ENCODE peak calls at places on chromosome X, in nine cellular contexts. V is GM23248, T is thoracic aorta, H is tibial artery, J is psoas muscle, L is SJSA1, C is IMR-90, A is transverse colon, W is neuronal stem cell. I is an unnamed sample.

GRCh38 chrX:75038925-75039324 is 113.7 kb upstream of the NEXMIF start:
- DNase-seq in A (no peak), L (no peak), T (no peak), W (no peak), J (no peak), H (no peak), C (peak; percentile 32), V (peak; percentile 18), I (no peak)

GRCh38 chrX:136200466-136200865 is 50.7 kb downstream of the MAP7D3 start:
- DNase-seq in T (no peak), L (no peak), A (no peak), H (no peak), V (peak; percentile 52), C (peak; percentile 58), W (no peak), J (no peak), I (no peak)

GRCh38 chrX:33001107-33001506 is 210.2 kb downstream of the DMD start:
- DNase-seq in A (no peak), L (no peak), H (no peak), W (no peak), J (no peak), C (no peak), T (no peak), V (no peak), I (no peak)

GRCh38 chrX:10769696-10770619 is 149.6 kb upstream of the MID1 start:
- DNase-seq in H (peak; percentile 24), V (peak; percentile 57), T (no peak), A (no peak), W (peak; percentile 33), J (no peak), C (peak; percentile 61), L (no peak), I (no peak)

GRCh38 chrX:49029876-49030275 is 13.3 kb downstream of the TFE3 start:
- DNase-seq in L (no peak), J (no peak), W (no peak), C (no peak), V (no peak), A (peak; percentile 69), H (no peak), T (no peak), I (no peak)

GRCh38 chrX:17580529-17581155 is 156.7 kb upstream of the SCML1 start:
- DNase-seq in A (no peak), T (no peak), W (no peak), H (no peak), V (peak; percentile 76), J (no peak), C (peak; percentile 74), L (no peak), I (no peak)

GRCh38 chrX:13487731-13488505 is 81.5 kb upstream of the EGFL6 start:
- DNase-seq in C (peak; percentile 88), L (peak; percentile 80), T (no peak), A (peak; percentile 46), V (peak; percentile 73), J (no peak), W (peak; percentile 17), H (peak; percentile 24), I (no peak)

GRCh38 chrX:16559206-16559619 is 90.7 kb upstream of the S100G start:
- DNase-seq in L (no peak), C (peak; percentile 43), J (no peak), A (no peak), T (no peak), H (no peak), W (no peak), V (no peak), I (no peak)

GRCh38 chrX:7568130-7568529 is 274.8 kb upstream of the VCX start:
- DNase-seq in C (no peak), L (no peak), A (no peak), T (no peak), H (no peak), V (no peak), J (no peak), W (no peak), I (no peak)

GRCh38 chrX:96438803-96439202 is 245.8 kb upstream of the DIAPH2 start:
- DNase-seq in C (peak; percentile 11), L (no peak), T (no peak), H (no peak), W (no peak), V (peak; percentile 13), J (no peak), A (no peak), I (no peak)

GRCh38 chrX:73851014-73852009 is 288.3 kb downstream of the CHIC1 start:
- DNase-seq in C (peak; percentile 96), T (no peak), H (no peak), A (peak; percentile 90), W (no peak), V (no peak), J (peak; percentile 85), L (no peak), I (no peak)

GRCh38 chrX:154093965-154094364 is 3.6 kb downstream of the MECP2 start:
- DNase-seq in C (no peak), J (no peak), V (no peak), L (no peak), T (no peak), A (no peak), W (no peak), H (no peak), I (no peak)

GRCh38 chrX:96684339-96685204 is at the start of gene DIAPH2:
- DNase-seq in W (peak; percentile 39), T (peak; percentile 32), C (peak; percentile 75), V (peak; percentile 84), J (peak; percentile 76), H (peak; percentile 75), A (peak; percentile 87), L (peak; percentile 57), I (peak; percentile 87)

GRCh38 chrX:27966955-27967354 is 14.3 kb downstream of the DCAF8L1 start:
- DNase-seq in W (no peak), C (peak; percentile 60), L (no peak), A (peak; percentile 22), J (no peak), V (no peak), T (no peak), H (no peak), I (no peak)

GRCh38 chrX:27964432-27964831 is 16.8 kb downstream of the DCAF8L1 start:
- DNase-seq in W (no peak), V (no peak), H (no peak), A (no peak), J (no peak), C (no peak), T (no peak), L (no peak), I (no peak)

GRCh38 chrX:27968891-27969290 is 12.4 kb downstream of the DCAF8L1 start:
- DNase-seq in W (no peak), H (no peak), J (no peak), L (no peak), C (no peak), V (no peak), T (no peak), A (no peak), I (no peak)

DNA sequence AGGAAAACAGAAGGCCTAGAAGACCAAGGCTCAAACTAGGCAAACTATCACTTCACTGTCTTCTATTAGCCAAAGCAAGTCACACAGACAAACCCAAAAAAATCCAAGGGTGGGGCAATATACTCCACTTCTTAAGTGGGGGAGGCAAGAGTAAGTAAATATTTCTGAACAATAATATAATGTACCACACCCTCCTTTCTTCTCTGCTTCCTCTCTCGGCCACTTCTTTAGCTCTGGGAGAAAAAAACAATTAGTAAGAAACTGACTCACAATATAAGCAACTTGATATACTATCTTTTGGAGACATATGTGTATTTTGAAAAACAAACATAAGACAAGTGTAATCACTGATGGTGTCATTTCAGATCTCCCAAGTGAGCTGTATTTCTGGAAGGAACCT is 14.8 kb downstream of the DCAF8L1 start:
- DNase-seq in A (no peak), H (no peak), W (no peak), T (no peak), J (no peak), C (no peak), L (no peak), V (no peak), I (no peak)
- H3K27ac ChIP-seq in A (peak overlapping the region; percentile 75), H (no peak overlapping the region), W (no peak overlapping the region), T (no peak overlapping the region), J (no peak overlapping the region), C (peak overlapping the region; percentile 56), L (no peak overlapping the region), V (no peak overlapping the region), I (no peak overlapping the region)

GRCh38 chrX:34849371-34849770 is 93.2 kb upstream of the FAM47B start:
- DNase-seq in T (no peak), W (no peak), A (no peak), C (peak; percentile 74), L (peak; percentile 28), J (no peak), H (no peak), V (peak; percentile 67), I (no peak)
- H3K4me3 ChIP-seq in T (no peak overlapping the region), W (no peak overlapping the region), A (no peak overlapping the region), C (no peak overlapping the region), L (no peak overlapping the region), J (no peak overlapping the region), H (no peak overlapping the region), V (peak overlapping the region; percentile 47), I (no peak overlapping the region)

GRCh38 chrX:108123591-108124366 is 32.2 kb downstream of the ATG4A start:
- DNase-seq in V (no peak), W (no peak), T (no peak), J (no peak), H (no peak), L (no peak), C (no peak), A (no peak), I (no peak)
- H3K27ac ChIP-seq in V (no peak overlapping the region), W (no peak overlapping the region), T (no peak overlapping the region), J (peak overlapping the region; percentile 71), H (no peak overlapping the region), L (no peak overlapping the region), C (no peak overlapping the region), A (no peak overlapping the region), I (no peak overlapping the region)

GRCh38 chrX:139930923-139931645 is 1.8 kb downstream of the ATP11C start:
- DNase-seq in H (no peak), L (peak; percentile 38), J (no peak), W (no peak), A (peak; percentile 24), T (no peak), C (no peak), V (peak; percentile 36), I (no peak)

GRCh38 chrX:139931646-139932076 is 1.2 kb downstream of the ATP11C start:
- DNase-seq in L (peak; percentile 29), V (no peak), C (no peak), J (no peak), H (no peak), W (no peak), T (no peak), A (no peak), I (peak; percentile 66)

GRCh38 chrX:139932077-139932900 is 564 bp downstream of the ATP11C start:
- DNase-seq in H (peak; percentile 25), W (no peak), T (no peak), A (peak; percentile 55), J (peak; percentile 57), C (peak; percentile 26), V (peak; percentile 72), L (peak; percentile 75), I (peak; percentile 74)

GRCh38 chrX:139932901-139933796 is at the start of gene ATP11C:
- DNase-seq in J (peak; percentile 84), H (peak; percentile 80), T (peak; percentile 19), L (peak; percentile 76), V (peak; percentile 87), C (peak; percentile 83), W (peak; percentile 74), A (peak; percentile 88), I (peak; percentile 87)

DNA sequence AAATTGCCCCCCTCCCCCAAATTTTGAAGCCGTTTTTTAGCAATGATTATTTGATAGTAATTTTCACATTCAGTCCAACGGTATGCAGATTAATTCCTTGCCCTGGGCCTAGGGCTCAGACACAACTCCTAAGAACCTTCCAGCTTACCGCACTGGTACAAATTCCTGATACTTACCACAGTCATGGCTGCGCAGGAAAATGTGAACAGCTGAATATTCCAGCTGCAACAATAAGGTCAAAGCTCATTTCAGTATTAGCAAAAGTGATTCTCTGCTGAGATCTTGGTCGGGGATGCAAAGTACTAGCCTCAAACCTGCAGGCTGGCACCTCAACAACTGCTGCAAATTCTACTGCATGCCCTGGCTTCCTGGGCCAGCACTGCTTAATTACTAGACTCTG is 3.0 kb downstream of the ATP11C start:
- DNase-seq in C (no peak), T (no peak), L (no peak), H (no peak), V (no peak), W (no peak), J (no peak), A (no peak), I (no peak)
- H3K4me3 ChIP-seq in C (no peak overlapping the region), T (no peak overlapping the region), L (no peak overlapping the region), H (no peak overlapping the region), V (no peak overlapping the region), W (no peak overlapping the region), J (no peak overlapping the region), A (no peak overlapping the region), I (no peak overlapping the region)

I was measured in suprapubic skin.